ENCODE peak calls at places on chromosomes 2 and 18, in nine cellular contexts. R is endothelial cell of umbilical vein, X is psoas muscle, U is GM12865, A is tibial artery, L is epithelial cell of esophagus, D is cardiac fibroblast, O is RWPE1, I is adrenal gland. K is an unnamed sample.

GRCh38 chr18:39952816-39953215 is 2002.2 kb upstream of the PIK3C3 start:
- DNase-seq in A (no peak), O (no peak), R (no peak), I (no peak), L (no peak), D (no peak), X (no peak), U (no peak), K (no peak)

GRCh38 chr2:60483400-60483799 is 70.1 kb downstream of the BCL11A start:
- DNase-seq in R (no peak), A (no peak), X (no peak), D (peak), O (no peak), I (no peak), L (peak), U (no peak), K (no peak)

GRCh38 chr2:166335284-166335683 is 40.5 kb downstream of the SCN9A start:
- DNase-seq in A (no peak), O (no peak), X (no peak), I (no peak), R (no peak), U (no peak), L (no peak), D (peak), K (no peak)

GRCh38 chr2:204871246-204871953 is 326.1 kb downstream of the PARD3B start:
- DNase-seq in R (peak), L (peak), O (peak), I (no peak), A (no peak), X (no peak), U (peak), D (peak), K (no peak)

GRCh38 chr2:100703213-100703612 is 116.7 kb upstream of the NPAS2 start:
- DNase-seq in I (no peak), U (no peak), R (no peak), O (no peak), D (no peak), A (no peak), X (no peak), L (no peak), K (no peak)

GRCh38 chr2:64204716-64205115 is 60.5 kb upstream of the PELI1 start:
- DNase-seq in R (no peak), D (no peak), X (no peak), I (no peak), O (no peak), L (no peak), A (no peak), U (peak), K (no peak)

GRCh38 chr18:22703883-22704626 is 229.1 kb upstream of the RBBP8 start:
- DNase-seq in R (peak), X (no peak), I (no peak), L (peak), D (peak), A (no peak), O (peak), U (peak), K (peak)

GRCh38 chr2:85545780-85546240 is 6.8 kb downstream of the MAT2A start:
- DNase-seq in I (no peak), X (no peak), U (peak), A (no peak), R (no peak), O (no peak), D (no peak), L (no peak), K (no peak)

GRCh38 chr18:79354350-79354749 is 41.4 kb upstream of the NFATC1 start:
- DNase-seq in R (no peak), U (no peak), A (no peak), L (no peak), I (no peak), X (no peak), O (no peak), D (no peak), K (no peak)

GRCh38 chr2:14907014-14907612 is 274.6 kb downstream of the LRATD1 start:
- DNase-seq in R (no peak), O (no peak), L (peak), D (no peak), A (no peak), U (peak), I (no peak), X (no peak), K (peak)

GRCh38 chr2:120177973-120178372 is 45.2 kb downstream of the TMEM185B start:
- DNase-seq in A (no peak), R (no peak), L (no peak), I (no peak), X (no peak), O (no peak), U (peak), D (no peak), K (no peak)

GRCh38 chr2:207202645-207203044 is 36.9 kb upstream of the KLF7 start:
- DNase-seq in D (peak), R (peak), L (peak), U (no peak), A (no peak), O (peak), X (no peak), I (no peak), K (no peak)

GRCh38 chr18:8610442-8610801 is 1.2 kb downstream of the RAB12 start:
- DNase-seq in R (peak), I (peak), X (no peak), A (no peak), D (peak), L (no peak), U (peak), O (no peak), K (no peak)

GRCh38 chr2:224910535-224910934 is 131.7 kb downstream of the DOCK10 start:
- DNase-seq in I (no peak), R (peak), L (no peak), X (no peak), U (no peak), O (no peak), A (no peak), D (peak), K (no peak)

GRCh38 chr18:68779169-68779568 is 18.7 kb upstream of the CCDC102B start:
- DNase-seq in O (no peak), L (peak), D (peak), I (no peak), A (no peak), U (no peak), X (no peak), R (no peak), K (no peak)

GRCh38 chr18:47457614-47458013 is 206.2 kb upstream of the SKOR2 start:
- DNase-seq in L (no peak), D (no peak), A (no peak), R (no peak), X (no peak), O (no peak), I (no peak), U (no peak), K (no peak)

GRCh38 chr2:106961328-106961727 is 75.4 kb upstream of the ST6GAL2 start:
- DNase-seq in U (no peak), I (no peak), D (no peak), A (no peak), R (no peak), L (no peak), O (no peak), X (no peak), K (no peak)

GRCh38 chr2:134647607-134648256 is 71.1 kb downstream of the TMEM163 start:
- DNase-seq in A (no peak), I (no peak), R (no peak), D (no peak), U (no peak), O (no peak), L (no peak), X (no peak), K (no peak)

GRCh38 chr2:201880620-201881381 is 74.5 kb downstream of the CDK15 start:
- DNase-seq in O (no peak), I (peak), A (peak), X (no peak), U (no peak), R (no peak), L (no peak), D (no peak), K (no peak)

GRCh38 chr2:218447072-218447471 is 28.1 kb downstream of the VIL1 start:
- DNase-seq in A (no peak), X (no peak), L (no peak), R (no peak), D (no peak), I (no peak), U (no peak), O (no peak), K (no peak)

GRCh38 chr18:46469186-46469915 is 187.7 kb downstream of the LOXHD1 start:
- DNase-seq in X (no peak), I (no peak), O (peak), U (no peak), D (no peak), L (peak), A (no peak), R (no peak), K (no peak)

GRCh38 chr2:28970464-28971160 is 10.5 kb upstream of the TOGARAM2 start:
- DNase-seq in R (no peak), A (peak), X (no peak), D (no peak), L (no peak), U (no peak), O (no peak), I (no peak), K (no peak)

GRCh38 chr2:12074126-12074883 is 327.9 kb downstream of the LPIN1 start:
- DNase-seq in R (no peak), A (no peak), D (no peak), X (no peak), I (no peak), U (peak), L (no peak), O (no peak), K (no peak)

GRCh38 chr2:239154971-239155805 is 245.6 kb downstream of the HDAC4 start:
- DNase-seq in O (no peak), L (no peak), A (peak), I (peak), X (peak), R (no peak), U (no peak), D (no peak), K (no peak)

GRCh38 chr18:2994603-2995432 is 18.1 kb downstream of the LPIN2 start:
- DNase-seq in D (no peak), A (peak), X (peak), L (no peak), I (no peak), O (no peak), R (no peak), U (peak), K (peak)

GRCh38 chr2:168336786-168337388 is 89.5 kb upstream of the STK39 start:
- DNase-seq in L (peak), A (no peak), D (no peak), O (peak), X (no peak), R (no peak), I (peak), U (peak), K (peak)

GRCh38 chr2:22153974-22154373 is 1030.2 kb downstream of the TDRD15 start:
- DNase-seq in U (no peak), O (no peak), D (no peak), X (no peak), I (no peak), A (no peak), R (no peak), L (no peak), K (no peak)

GRCh38 chr18:78090584-78090983 is 840.9 kb downstream of the GALR1 start:
- DNase-seq in O (no peak), U (no peak), I (no peak), L (peak), A (no peak), X (no peak), R (no peak), D (no peak), K (no peak)

GRCh38 chr2:125073440-125073839 is 1048.4 kb downstream of the CNTNAP5 start:
- DNase-seq in D (no peak), O (no peak), U (no peak), A (no peak), X (no peak), R (no peak), L (no peak), I (no peak), K (no peak)

GRCh38 chr2:1937066-1937465 is 192.8 kb upstream of the PXDN start:
- DNase-seq in A (no peak), I (no peak), D (no peak), L (no peak), R (no peak), U (no peak), O (no peak), X (no peak), K (no peak)

GRCh38 chr2:107174126-107174525 is 288.2 kb upstream of the ST6GAL2 start:
- DNase-seq in X (no peak), I (no peak), D (no peak), O (no peak), A (no peak), U (no peak), L (no peak), R (no peak), K (no peak)

GRCh38 chr2:130769343-130769907 is 14.1 kb downstream of the AMER3 start:
- DNase-seq in U (no peak), D (no peak), L (no peak), R (no peak), I (no peak), A (no peak), X (no peak), O (no peak), K (no peak)

GRCh38 chr2:209351636-209352035 is 72.2 kb upstream of the MAP2 start:
- DNase-seq in X (no peak), R (no peak), I (no peak), D (no peak), O (no peak), A (no peak), L (no peak), U (no peak), K (no peak)

GRCh38 chr2:99256677-99257076 is 1.2 kb upstream of the LYG2 start:
- DNase-seq in A (no peak), R (no peak), X (no peak), L (peak), O (peak), D (no peak), I (no peak), U (no peak), K (no peak)

DNA sequence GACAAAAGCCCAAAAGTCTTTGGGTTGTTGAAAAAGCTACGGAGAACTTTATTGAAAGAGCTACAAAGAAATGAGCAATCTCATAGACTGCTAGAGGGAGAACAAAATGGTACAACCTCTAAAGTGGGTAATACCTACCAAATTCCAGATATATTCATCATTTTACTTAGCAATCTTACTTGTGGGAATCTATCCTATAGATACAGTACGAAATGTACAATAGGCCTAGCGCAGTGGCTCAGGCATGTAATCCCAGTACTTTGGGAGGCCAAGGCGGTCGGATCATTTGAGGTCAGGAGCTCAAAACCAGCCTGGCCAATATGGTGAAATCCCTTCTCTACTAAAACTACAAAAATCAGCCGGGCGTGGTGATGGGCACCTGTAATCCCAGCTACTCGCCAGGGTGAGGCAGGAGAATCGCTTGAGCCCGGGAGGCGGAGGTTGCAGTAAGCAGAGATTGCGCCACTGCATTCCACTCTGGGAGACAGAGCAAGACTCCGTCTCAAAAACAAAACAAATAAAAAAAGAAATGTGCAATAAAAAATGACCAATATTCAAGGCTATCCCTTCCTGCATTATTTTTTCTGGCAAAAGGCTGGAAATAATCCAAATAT is 10.1 kb downstream of the EXOC6B start:
- DNase-seq in O (no peak), R (no peak), X (no peak), L (peak), U (no peak), D (peak), A (no peak), I (peak), K (no peak)
- TF ChIP-seq CTCF in O (no peak), R (no peak), X (no peak), L (peak), U (no peak), D (no peak), A (no peak), I (peak), K (no peak)

GRCh38 chr2:231722721-231723307 is 14.5 kb downstream of the PTMA start:
- DNase-seq in X (no peak), U (no peak), O (no peak), A (no peak), D (no peak), L (no peak), I (no peak), R (no peak), K (no peak)

GRCh38 chr2:231721641-231722310 is 13.5 kb downstream of the PTMA start:
- DNase-seq in L (no peak), O (no peak), U (no peak), I (peak), R (no peak), D (no peak), X (no peak), A (no peak), K (no peak)

GRCh38 chr2:231718799-231719198 is 10.5 kb downstream of the PTMA start:
- DNase-seq in A (peak), I (peak), O (no peak), R (no peak), U (no peak), X (peak), D (no peak), L (no peak), K (no peak)

GRCh38 chr2:231720292-231720691 is 12.0 kb downstream of the PTMA start:
- DNase-seq in O (no peak), X (no peak), U (peak), D (no peak), I (no peak), L (no peak), A (no peak), R (peak), K (no peak)

GRCh38 chr2:231720971-231721640 is 12.8 kb downstream of the PTMA start:
- DNase-seq in U (peak), D (no peak), X (no peak), A (no peak), I (no peak), O (no peak), L (no peak), R (no peak), K (peak)
- TF ChIP-seq CTCF in U (peak), D (no peak), X (no peak), A (no peak), I (no peak), O (no peak), L (no peak), R (no peak), K (no peak)

GRCh38 chr18:50857694-50858093 is 21.2 kb upstream of the ME2 start:
- DNase-seq in I (no peak), O (no peak), X (no peak), U (no peak), A (no peak), D (no peak), R (no peak), L (no peak), K (no peak)
- TF ChIP-seq CTCF in I (no peak), O (no peak), X (no peak), U (no peak), A (no peak), D (no peak), R (no peak), L (no peak), K (no peak)

GRCh38 chr2:24747299-24747698 is 45.9 kb downstream of the PTRHD1 start:
- DNase-seq in I (no peak), R (no peak), D (no peak), A (no peak), O (no peak), X (no peak), L (no peak), U (no peak), K (no peak)

GRCh38 chr2:24745825-24746224 is 47.4 kb downstream of the PTRHD1 start:
- DNase-seq in I (no peak), R (no peak), L (no peak), D (no peak), U (no peak), X (no peak), A (no peak), O (no peak), K (no peak)

GRCh38 chr2:24754985-24755690 is 38.1 kb downstream of the PTRHD1 start:
- DNase-seq in A (no peak), L (peak), X (no peak), O (no peak), U (no peak), R (no peak), I (no peak), D (no peak), K (no peak)

GRCh38 chr2:24743914-24744313 is 49.3 kb downstream of the PTRHD1 start:
- DNase-seq in D (no peak), L (no peak), O (no peak), I (no peak), U (no peak), X (no peak), R (peak), A (no peak), K (no peak)

GRCh38 chr2:24749069-24749691 is 44.0 kb downstream of the PTRHD1 start:
- DNase-seq in R (no peak), D (no peak), L (no peak), U (no peak), A (no peak), I (no peak), O (no peak), X (no peak), K (no peak)
- TF ChIP-seq CTCF in R (no peak), D (no peak), L (no peak), U (no peak), A (no peak), I (no peak), O (no peak), X (no peak), K (no peak)

DNA sequence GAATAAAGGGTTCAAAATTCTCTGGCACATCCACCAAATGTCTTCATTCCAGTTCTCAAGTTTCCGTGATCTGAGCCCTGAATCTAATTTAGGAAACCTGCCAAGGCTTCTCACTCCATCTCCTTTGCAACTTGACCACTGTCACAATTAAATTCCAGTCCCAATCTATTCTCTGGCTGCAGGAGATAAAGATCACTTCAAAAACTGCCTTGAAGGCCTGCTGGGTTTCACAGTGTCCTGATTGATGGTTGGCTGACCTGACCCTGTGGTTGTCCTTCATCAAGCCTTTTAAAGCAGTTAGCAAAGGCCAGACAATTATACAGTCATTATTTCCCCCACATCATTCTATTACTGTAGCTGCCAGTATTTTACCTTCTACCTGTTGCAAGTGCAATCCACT is 60.3 kb upstream of the DNAJC10 start:
- DNase-seq in I (no peak), R (no peak), D (no peak), O (no peak), L (no peak), A (no peak), X (no peak), U (no peak), K (no peak)
- TF ChIP-seq CTCF in I (no peak), R (no peak), D (no peak), O (no peak), L (no peak), A (no peak), X (no peak), U (no peak), K (no peak)

DNA sequence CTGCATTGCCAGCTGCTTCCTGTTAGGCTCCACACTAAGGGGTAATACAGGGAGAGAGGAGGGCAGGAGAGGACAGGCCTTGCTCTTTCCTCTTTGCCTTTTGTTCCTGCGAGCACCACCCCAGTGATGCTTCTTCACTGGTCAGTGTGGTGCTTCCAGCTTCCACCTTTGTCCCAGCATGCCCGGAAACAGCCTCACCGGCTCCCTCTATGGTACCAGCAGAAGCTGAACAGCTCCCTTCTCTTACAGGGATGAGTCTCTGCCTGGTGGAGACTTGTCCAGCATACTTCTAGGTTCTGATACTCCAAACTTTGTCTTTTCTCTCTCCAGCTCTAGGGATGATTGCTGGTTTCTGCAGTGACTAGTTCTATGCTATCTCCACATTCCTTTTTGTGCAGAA is 413.3 kb downstream of the TSN start:
- DNase-seq in I (no peak), D (no peak), U (no peak), O (no peak), X (no peak), L (no peak), R (no peak), A (no peak), K (no peak)
- TF ChIP-seq CTCF in I (no peak), D (peak), U (peak), O (no peak), X (no peak), L (no peak), R (no peak), A (no peak), K (no peak)